ENCODE peak calls at places on chromosomes 2 and 18, in nine cellular contexts. U, W, K, X, S, C, N, T and R are unnamed samples.

GRCh38 chr18:54360406-54360805 is 2.7 kb downstream of the C18orf54 start:
- DNase-seq in W (no peak), X (no peak), T (no peak), C (no peak), K (no peak), U (no peak), N (no peak), S (no peak), R (no peak)

GRCh38 chr2:188114014-188114413 is 177.7 kb upstream of the GULP1 start:
- DNase-seq in X (no peak), W (no peak), U (no peak), T (no peak), C (no peak), N (no peak), K (no peak), S (peak), R (peak)

GRCh38 chr2:29024882-29025430 is 43.9 kb downstream of the TOGARAM2 start:
- DNase-seq in T (no peak), C (no peak), N (no peak), K (no peak), X (no peak), U (no peak), W (no peak), S (no peak), R (no peak)

GRCh38 chr2:27734305-27734704 is 37.2 kb upstream of the MRPL33 start:
- DNase-seq in U (no peak), T (no peak), C (no peak), S (no peak), N (no peak), K (no peak), W (no peak), X (no peak), R (no peak)

GRCh38 chr18:35490894-35491688 is 6.7 kb downstream of the INO80C start:
- DNase-seq in S (no peak), C (no peak), W (no peak), N (no peak), U (no peak), T (no peak), X (no peak), K (no peak), R (no peak)

GRCh38 chr2:235967358-235967757 is 200.8 kb downstream of the GBX2 start:
- DNase-seq in C (no peak), U (no peak), X (no peak), K (no peak), N (no peak), S (no peak), W (no peak), T (no peak), R (no peak)

GRCh38 chr2:43605079-43605655 is 9.3 kb upstream of the THADA start:
- DNase-seq in X (no peak), S (no peak), W (no peak), U (no peak), K (no peak), T (peak), C (no peak), N (no peak), R (peak)

GRCh38 chr2:16170675-16171424 is 230.5 kb downstream of the MYCN start:
- DNase-seq in N (no peak), S (no peak), W (no peak), C (no peak), X (no peak), K (no peak), T (no peak), U (no peak), R (no peak)

GRCh38 chr18:26459340-26459739 is 89.0 kb downstream of the KCTD1 start:
- DNase-seq in X (no peak), W (no peak), T (no peak), K (no peak), S (no peak), N (no peak), U (no peak), C (no peak), R (no peak)

GRCh38 chr2:242038166-242038927 is 168.8 kb downstream of the RTP5 start:
- DNase-seq in S (no peak), K (no peak), W (no peak), N (no peak), C (no peak), X (peak), T (no peak), U (peak), R (no peak)

GRCh38 chr18:74281011-74281638 is 10.6 kb downstream of the CYB5A start:
- DNase-seq in U (no peak), T (no peak), N (no peak), S (no peak), X (no peak), W (no peak), C (no peak), K (no peak), R (no peak)

GRCh38 chr2:212027681-212028628 is 510.6 kb downstream of the ERBB4 start:
- DNase-seq in S (no peak), C (no peak), U (no peak), T (no peak), X (no peak), K (no peak), N (no peak), W (no peak), R (no peak)

GRCh38 chr2:27735263-27735904 is 36.1 kb upstream of the MRPL33 start:
- DNase-seq in N (no peak), X (peak), S (no peak), C (peak), W (peak), U (peak), K (no peak), T (no peak), R (peak)

GRCh38 chr2:88603146-88603545 is 24.1 kb downstream of the EIF2AK3 start:
- DNase-seq in U (no peak), S (no peak), C (no peak), T (no peak), W (no peak), K (no peak), N (no peak), X (no peak), R (peak)

GRCh38 chr2:126831234-126832005 is 67.3 kb upstream of the TEX51 start:
- DNase-seq in W (no peak), C (no peak), X (no peak), S (no peak), K (no peak), T (no peak), U (no peak), N (no peak), R (peak)

GRCh38 chr2:234840336-234840735 is 111.5 kb upstream of the SH3BP4 start:
- DNase-seq in W (no peak), U (no peak), S (peak), N (no peak), T (peak), C (no peak), K (no peak), X (peak), R (peak)

GRCh38 chr2:238231251-238231793 is 8.5 kb downstream of the HES6 start:
- DNase-seq in S (no peak), T (no peak), K (peak), X (peak), N (no peak), C (peak), W (peak), U (peak), R (peak)

GRCh38 chr2:99789851-99790250 is 300.0 kb upstream of the REV1 start:
- DNase-seq in K (no peak), U (no peak), X (no peak), T (no peak), C (no peak), N (no peak), S (no peak), W (no peak), R (no peak)

GRCh38 chr18:36702398-36703010 is 126.3 kb downstream of the TPGS2 start:
- DNase-seq in X (no peak), N (no peak), U (no peak), S (no peak), C (no peak), T (no peak), W (no peak), K (no peak), R (no peak)

GRCh38 chr2:239348563-239349447 is 52.0 kb downstream of the HDAC4 start:
- DNase-seq in C (no peak), X (no peak), T (no peak), U (no peak), N (no peak), K (no peak), W (no peak), S (no peak), R (no peak)

GRCh38 chr2:230492107-230492506 is 76.1 kb downstream of the SP100 start:
- DNase-seq in X (no peak), W (no peak), K (no peak), S (no peak), U (no peak), T (no peak), N (no peak), C (no peak), R (no peak)

GRCh38 chr18:3217930-3218647 is 1.7 kb downstream of the MYOM1 start:
- DNase-seq in N (no peak), C (no peak), T (peak), U (peak), W (no peak), K (no peak), X (no peak), S (no peak), R (peak)

GRCh38 chr2:227881866-227882517 is 10.6 kb downstream of the DAW1 start:
- DNase-seq in X (no peak), S (no peak), T (no peak), K (no peak), W (no peak), N (no peak), U (no peak), C (no peak), R (no peak)

GRCh38 chr2:133641497-133641896 is 73.2 kb upstream of the NCKAP5 start:
- DNase-seq in T (peak), C (no peak), S (no peak), N (no peak), K (no peak), U (peak), X (peak), W (no peak), R (no peak)

GRCh38 chr18:59705145-59705544 is 7.9 kb upstream of the CCBE1 start:
- DNase-seq in W (no peak), C (no peak), S (no peak), N (no peak), U (no peak), T (no peak), X (no peak), K (no peak), R (no peak)

GRCh38 chr2:33246432-33246831 is 230.0 kb upstream of the RASGRP3 start:
- DNase-seq in S (no peak), C (no peak), T (no peak), K (no peak), N (no peak), W (no peak), X (no peak), U (no peak), R (no peak)

GRCh38 chr2:224754129-224754528 is 38.0 kb upstream of the CCDC195 start:
- DNase-seq in C (no peak), X (no peak), W (no peak), T (no peak), S (peak), U (no peak), N (no peak), K (no peak), R (peak)

GRCh38 chr2:38704664-38705063 is 38.8 kb downstream of the GALM start:
- DNase-seq in K (no peak), C (no peak), X (no peak), S (no peak), U (no peak), N (no peak), T (no peak), W (no peak), R (no peak)

GRCh38 chr2:48313036-48313877 is 216.7 kb upstream of the STON1 start:
- DNase-seq in X (no peak), U (no peak), K (no peak), S (no peak), C (no peak), W (no peak), N (peak), T (no peak), R (no peak)

GRCh38 chr2:228545749-228546148 is 364.3 kb upstream of the SPHKAP start:
- DNase-seq in T (no peak), K (no peak), U (no peak), S (no peak), N (no peak), C (no peak), X (no peak), W (no peak), R (no peak)

GRCh38 chr18:46518438-46518837 is 138.6 kb downstream of the LOXHD1 start:
- DNase-seq in K (no peak), W (peak), X (no peak), T (no peak), N (no peak), C (no peak), U (no peak), S (no peak), R (peak)

GRCh38 chr2:156589381-156590079 is 153.4 kb downstream of the GPD2 start:
- DNase-seq in K (no peak), W (no peak), U (peak), N (no peak), X (no peak), C (no peak), T (peak), S (no peak), R (peak)

GRCh38 chr18:48675330-48675761 is 136.5 kb downstream of the CTIF start:
- DNase-seq in T (peak), C (peak), K (peak), S (peak), X (peak), N (peak), U (peak), W (peak), R (peak)

GRCh38 chr2:237747189-237747588 is 51.4 kb upstream of the RBM44 start:
- DNase-seq in W (no peak), C (no peak), U (no peak), X (no peak), K (no peak), S (no peak), T (no peak), N (no peak), R (no peak)